ENCODE peak calls at places on chromosomes 12 and 14, in eight cellular contexts. Z is Karpas-422, B is transverse colon, F is lung, W is endodermal cell, H is cardiac muscle cell, J is ovary, S is heart right ventricle. O is an unnamed sample.

GRCh38 chr12:57226588-57227314 is 2.8 kb upstream of the SHMT2 start:
- DNase-seq in H (no peak), W (peak; percentile 86), F (no peak), J (no peak), Z (peak; percentile 79), S (peak; percentile 11), B (no peak), O (peak; percentile 80)

GRCh38 chr12:64009321-64010068 is 165.0 kb downstream of the SRGAP1 start:
- DNase-seq in Z (no peak), B (no peak), J (no peak), W (no peak), H (no peak), S (no peak), F (no peak), O (no peak)

GRCh38 chr12:46303039-46303666 is 34.3 kb upstream of the SLC38A1 start:
- DNase-seq in B (peak; percentile 60), S (no peak), J (no peak), Z (peak; percentile 80), F (peak; percentile 45), H (peak; percentile 55), W (peak; percentile 60), O (peak; percentile 74)

GRCh38 chr12:70258605-70259403 is 15.6 kb downstream of the CNOT2 start:
- DNase-seq in W (peak; percentile 59), Z (no peak), F (no peak), S (no peak), H (no peak), B (no peak), J (no peak), O (peak; percentile 3)

GRCh38 chr12:132804426-132804861 is 24.2 kb downstream of the GOLGA3 start:
- DNase-seq in S (no peak), J (no peak), H (no peak), Z (no peak), F (no peak), B (peak; percentile 57), W (peak; percentile 87), O (no peak)

GRCh38 chr14:71996615-71997014 is 64.4 kb downstream of the RGS6 start:
- DNase-seq in B (no peak), W (no peak), J (no peak), F (no peak), H (no peak), S (no peak), Z (no peak), O (no peak)

GRCh38 chr14:35229495-35230089 is 62.6 kb upstream of the PSMA6 start:
- DNase-seq in S (no peak), W (no peak), J (no peak), B (no peak), H (peak; percentile 39), Z (peak; percentile 86), F (no peak), O (no peak)

GRCh38 chr12:12807970-12808702 is 5.0 kb upstream of the DDX47 start:
- DNase-seq in Z (peak; percentile 76), S (peak; percentile 42), F (no peak), J (no peak), B (peak; percentile 60), H (no peak), W (no peak), O (peak; percentile 20)

GRCh38 chr14:102901633-102902032 is 20.8 kb upstream of the AMN start:
- DNase-seq in B (peak; percentile 65), J (no peak), Z (peak; percentile 97), H (no peak), S (no peak), W (no peak), F (no peak), O (no peak)
- H3K4me1 ChIP-seq in B (no peaks in the 10 kb centered on the region), J (no peaks in the 10 kb centered on the region), Z (peaks cover 67% of the 10 kb centered on the region), H (peaks cover 54% of the 10 kb centered on the region), S (peaks cover 12% of the 10 kb centered on the region), W (no peaks in the 10 kb centered on the region), F (peaks cover 7% of the 10 kb centered on the region), O (no peaks in the 10 kb centered on the region)

DNA sequence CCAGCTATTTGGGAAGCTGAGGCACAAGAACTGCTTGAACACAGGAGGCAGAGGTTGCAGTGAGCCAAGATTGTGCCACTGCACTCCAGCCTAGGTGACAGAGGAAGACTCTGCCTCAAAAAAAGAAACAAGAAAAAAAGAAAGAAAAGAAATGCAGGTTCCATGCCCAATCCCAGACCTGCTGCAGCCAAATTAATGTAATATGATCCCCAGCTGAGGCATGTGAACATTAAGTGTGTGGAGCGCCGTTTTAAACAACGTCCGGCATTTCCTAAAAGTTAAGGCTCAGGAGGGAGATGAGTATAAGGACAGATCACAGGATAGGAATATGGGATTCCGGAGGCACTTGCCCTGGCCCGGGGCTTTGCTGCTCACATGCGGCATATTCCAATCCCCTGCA is 162.9 kb downstream of the KSR2 start:
- DNase-seq in B (no peak), J (no peak), H (no peak), Z (no peak), S (no peak), W (no peak), F (no peak), O (no peak)
- H3K27ac ChIP-seq in B (no peak overlapping the region), J (no peak overlapping the region), H (no peak overlapping the region), Z (no peak overlapping the region), S (no peak overlapping the region), W (no peak overlapping the region), F (no peak overlapping the region), O (no peak overlapping the region)

DNA sequence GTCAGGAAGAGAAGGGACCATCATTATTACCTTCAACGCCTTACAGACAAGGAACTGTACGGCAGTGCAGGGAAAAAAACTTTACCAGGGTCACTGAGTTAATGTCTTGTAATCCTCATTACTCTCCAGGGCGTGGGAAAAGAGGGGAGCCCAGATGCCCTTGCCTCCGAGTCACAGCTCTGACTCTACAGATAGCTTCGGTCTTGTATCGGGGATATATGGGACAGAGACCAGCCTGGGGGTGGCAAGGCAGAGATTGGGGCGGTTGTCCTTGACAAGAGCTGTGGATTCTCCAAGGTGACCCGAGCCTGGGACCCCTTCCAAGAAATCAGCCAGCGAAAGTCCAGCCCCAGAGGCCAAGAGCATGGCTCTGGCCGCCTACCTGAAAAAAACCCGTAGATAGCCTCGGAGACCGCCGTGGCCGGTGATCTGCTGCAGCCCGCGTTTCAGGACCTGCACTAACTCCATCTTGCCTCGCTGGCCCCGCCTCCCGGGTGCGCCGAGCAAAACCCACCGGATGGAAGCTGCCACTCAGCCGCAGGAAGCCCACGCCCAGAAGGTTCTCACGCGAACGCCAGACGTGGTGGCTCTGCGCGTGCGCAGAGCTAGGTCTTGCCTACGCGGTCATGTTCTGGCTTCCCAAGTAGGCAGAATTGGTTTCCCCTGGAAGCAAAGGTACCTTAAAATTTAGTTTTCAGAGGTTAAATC is at the start of gene NDUFA12:
- DNase-seq in J (peak; percentile 96), H (peak; percentile 98), S (peak; percentile 96), F (peak; percentile 95), B (peak; percentile 95), W (peak; percentile 99), Z (peak; percentile 98), O (peak; percentile 96)
- H3K4me3 ChIP-seq in J (peak within 1 kb of the TSS; percentile 74), H (peak within 1 kb of the TSS; percentile 49), S (peak within 1 kb of the TSS; percentile 82), F (peak within 1 kb of the TSS; percentile 85), B (peak within 1 kb of the TSS; percentile 91), W (peak within 1 kb of the TSS; percentile 98), Z (peak within 1 kb of the TSS; percentile 96), O (peak within 1 kb of the TSS; percentile 75)

GRCh38 chr14:105023791-105024480 is 3.1 kb upstream of the CDCA4 start:
- DNase-seq in Z (no peak), W (no peak), F (no peak), S (no peak), B (no peak), J (no peak), H (no peak), O (no peak)
- H3K4me1 ChIP-seq in Z (peaks cover 31% of the 10 kb centered on the region), W (peaks cover 4% of the 10 kb centered on the region), F (peaks cover 8% of the 10 kb centered on the region), S (peaks cover 36% of the 10 kb centered on the region), B (peaks cover 25% of the 10 kb centered on the region), J (peaks cover 12% of the 10 kb centered on the region), H (peaks cover 6% of the 10 kb centered on the region), O (peaks cover 24% of the 10 kb centered on the region)

GRCh38 chr14:56274556-56274955 is 156.3 kb downstream of the PELI2 start:
- DNase-seq in W (no peak), S (no peak), J (no peak), B (no peak), F (no peak), Z (no peak), H (no peak), O (no peak)
- H3K27ac ChIP-seq in W (no peak overlapping the region), S (no peak overlapping the region), J (no peak overlapping the region), B (no peak overlapping the region), F (no peak overlapping the region), Z (no peak overlapping the region), H (no peak overlapping the region), O (no peak overlapping the region)

DNA sequence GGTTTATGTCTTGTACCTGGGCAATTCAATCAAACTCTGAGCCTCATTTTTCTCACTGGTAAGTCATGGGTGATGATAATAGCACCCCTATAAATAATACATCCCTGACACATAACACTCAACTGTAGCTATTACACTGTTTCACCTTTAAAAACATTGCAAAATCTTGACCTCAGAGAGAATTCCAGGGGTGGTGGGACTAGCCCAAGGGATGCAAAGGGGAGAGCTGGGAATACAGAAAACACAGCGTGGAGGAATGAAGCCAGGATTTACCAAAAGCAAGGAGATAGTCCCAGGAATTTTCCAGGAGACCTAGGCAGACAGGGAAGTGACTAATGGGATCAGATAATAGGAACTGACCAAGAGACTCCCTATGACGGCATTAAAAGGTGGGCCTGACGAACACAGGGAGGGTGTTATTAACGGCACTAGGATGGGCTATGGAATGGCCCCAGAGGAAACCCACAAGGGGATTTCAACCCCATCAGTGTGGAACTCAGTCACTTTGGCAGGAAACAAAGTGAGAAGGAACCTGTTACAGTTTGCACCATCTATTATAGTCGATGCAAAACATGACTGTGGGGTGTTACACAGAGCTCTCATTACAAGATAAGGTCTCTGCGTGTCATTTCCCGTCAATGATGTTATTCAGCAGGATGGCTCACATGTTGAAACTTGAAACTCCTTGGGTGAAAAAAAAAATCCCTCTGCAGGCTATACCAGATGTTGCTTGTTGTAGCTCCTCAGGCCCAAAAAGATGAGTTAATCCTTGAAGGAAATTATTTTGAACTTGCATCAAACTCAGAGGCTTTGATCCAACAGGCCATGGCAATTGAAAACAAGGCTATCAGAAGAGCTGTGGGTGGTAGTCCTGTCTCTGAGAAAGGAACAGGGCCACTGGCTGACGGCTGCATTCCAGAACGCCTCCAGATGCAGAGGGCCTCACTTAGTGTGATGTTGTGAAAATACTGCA is 58.7 kb downstream of the DRAM1 start:
- DNase-seq in Z (peak; percentile 76), W (peak; percentile 73), S (peak; percentile 43), B (peak; percentile 24), H (peak; percentile 98), J (peak; percentile 65), F (no peak), O (peak; percentile 56)
- H3K4me3 ChIP-seq in Z (no peak overlapping the region), W (no peak overlapping the region), S (no peak overlapping the region), B (no peak overlapping the region), H (no peak overlapping the region), J (no peak overlapping the region), F (no peak overlapping the region), O (no peak overlapping the region)

GRCh38 chr14:77364146-77364545 is 12.7 kb downstream of the TMED8 start:
- DNase-seq in F (no peak), W (no peak), S (no peak), B (no peak), J (no peak), Z (peak; percentile 60), H (no peak), O (no peak)
- H3K4me1 ChIP-seq in F (no peaks in the 10 kb centered on the region), W (no peaks in the 10 kb centered on the region), S (peaks cover 1% of the 10 kb centered on the region), B (no peaks in the 10 kb centered on the region), J (no peaks in the 10 kb centered on the region), Z (peaks cover 97% of the 10 kb centered on the region), H (peaks cover 4% of the 10 kb centered on the region), O (no peaks in the 10 kb centered on the region)